ENCODE peak calls at places on chromosomes 16 and 17, in five cellular contexts. X is SW480; S is ureter; C is CD4-positive, alpha-beta T cell; B is activated CD8-positive, alpha-beta memory T cell treated with anti-CD3 and anti-CD28 coated beads, Interleukin-2, amount 50 U/mL, for 48 hours. E is an unnamed sample.

GRCh38 chr16:49395021-49395420 is 21.4 kb downstream of the C16orf78 start:
- DNase-seq in C (no peak), B (no peak), S (no peak), X (no peak), E (no peak)

GRCh38 chr17:68707032-68707431 is 105.9 kb upstream of the FAM20A start:
- DNase-seq in C (no peak), B (no peak), S (no peak), X (no peak), E (no peak)

GRCh38 chr17:69134112-69134511 is 7.6 kb downstream of the ABCA6 start:
- DNase-seq in S (no peak), X (no peak), C (no peak), B (no peak), E (no peak)

GRCh38 chr16:70160388-70160787 is 13.2 kb upstream of the CLEC18C start:
- DNase-seq in X (no peak), B (no peak), C (no peak), S (peak; percentile 39), E (no peak)

GRCh38 chr17:8188408-8188839 is 1.6 kb downstream of the BORCS6 start:
- DNase-seq in S (no peak), X (no peak), B (peak; percentile 62), C (no peak), E (peak; percentile 81)

GRCh38 chr17:64276961-64277505 is 14.0 kb upstream of the TEX2 start:
- DNase-seq in B (no peak), X (no peak), S (no peak), C (no peak), E (no peak)

GRCh38 chr16:66476328-66477027 is 49.4 kb downstream of the BEAN1 start:
- DNase-seq in X (peak; percentile 28), B (peak; percentile 75), C (peak; percentile 18), S (peak; percentile 37), E (peak; percentile 54)

GRCh38 chr17:43444223-43445008 is 39.4 kb upstream of the DHX8 start:
- DNase-seq in C (no peak), X (no peak), S (no peak), B (no peak), E (no peak)

GRCh38 chr16:59259074-59259963 is 525.2 kb upstream of the GOT2 start:
- DNase-seq in S (no peak), B (no peak), C (peak; percentile 5), X (peak; percentile 11), E (no peak)

GRCh38 chr17:54666559-54666958 is 234.1 kb upstream of the TOM1L1 start:
- DNase-seq in B (no peak), C (no peak), S (no peak), X (no peak), E (no peak)

GRCh38 chr17:68613739-68614298 is 12.7 kb upstream of the FAM20A start:
- DNase-seq in B (no peak), X (peak; percentile 16), C (no peak), S (no peak), E (no peak)

GRCh38 chr16:1346422-1347285 is 5.0 kb downstream of the TSR3 start:
- DNase-seq in C (no peak), S (no peak), X (no peak), B (no peak), E (no peak)

GRCh38 chr16:9049241-9049640 is 42.2 kb upstream of the HAPSTR1 start:
- DNase-seq in X (no peak), B (no peak), C (no peak), S (no peak), E (no peak)

GRCh38 chr16:57536306-57537193 is at the start of gene CCDC102A:
- DNase-seq in X (peak; percentile 48), S (no peak), B (peak; percentile 80), C (peak; percentile 31), E (peak; percentile 76)

GRCh38 chr17:15882777-15883176 is 62.2 kb upstream of the ADORA2B start:
- DNase-seq in C (no peak), B (no peak), X (no peak), S (no peak), E (no peak)

GRCh38 chr16:58339452-58339938 is 44.7 kb upstream of the PRSS54 start:
- DNase-seq in S (no peak), C (no peak), X (peak; percentile 45), B (no peak), E (no peak)

GRCh38 chr16:50742521-50743150 is 750 bp downstream of the CYLD start:
- DNase-seq in S (peak; percentile 56), B (peak; percentile 68), C (peak; percentile 20), X (peak; percentile 18), E (no peak)

GRCh38 chr17:33924105-33924504 is 331.0 kb upstream of the CCL2 start:
- DNase-seq in S (no peak), X (no peak), B (no peak), C (no peak), E (no peak)

GRCh38 chr17:43431741-43432523 is 33.1 kb downstream of the ARL4D start:
- DNase-seq in X (no peak), C (no peak), S (no peak), B (no peak), E (no peak)

GRCh38 chr17:58005031-58005727 is 1.9 kb downstream of the SRSF1 start:
- DNase-seq in X (no peak), S (no peak), B (no peak), C (no peak), E (no peak)

GRCh38 chr16:67433131-67433719 is 2.3 kb downstream of the HSD11B2 start:
- DNase-seq in C (no peak), X (no peak), B (no peak), S (no peak), E (no peak)

GRCh38 chr16:89378947-89379771 is 111.2 kb downstream of the ANKRD11 start:
- DNase-seq in S (no peak), X (no peak), B (no peak), C (no peak), E (no peak)

GRCh38 chr16:921321-921905 is 49.4 kb downstream of the LMF1 start:
- DNase-seq in X (no peak), S (no peak), B (no peak), C (no peak), E (no peak)

GRCh38 chr17:13256545-13256944 is 238.7 kb upstream of the ELAC2 start:
- DNase-seq in X (peak; percentile 25), S (no peak), B (no peak), C (no peak), E (no peak)

GRCh38 chr16:88732172-88732960 is 26.1 kb downstream of the CTU2 start:
- DNase-seq in X (peak; percentile 25), B (no peak), S (no peak), C (no peak), E (no peak)

GRCh38 chr17:76547183-76547641 is 7.4 kb downstream of the PRCD start:
- DNase-seq in C (peak; percentile 39), S (no peak), X (peak; percentile 64), B (no peak), E (peak; percentile 76)

GRCh38 chr17:59372138-59372751 is 40.8 kb downstream of the YPEL2 start:
- DNase-seq in S (peak; percentile 66), B (no peak), C (no peak), X (peak; percentile 16), E (peak; percentile 87)

GRCh38 chr16:87697792-87698191 is 68.0 kb downstream of the KLHDC4 start:
- DNase-seq in C (no peak), X (no peak), S (no peak), B (no peak), E (no peak)

GRCh38 chr17:48587276-48588073 is 2.6 kb downstream of the HOXB3 start:
- DNase-seq in B (no peak), S (no peak), X (peak; percentile 79), C (no peak), E (no peak)

GRCh38 chr17:15298176-15298575 is 33.0 kb upstream of the PMP22 start:
- DNase-seq in C (no peak), B (no peak), S (no peak), X (no peak), E (no peak)

GRCh38 chr17:48646183-48647102 is 20.3 kb upstream of the HOXB9 start:
- DNase-seq in X (peak; percentile 71), C (no peak), B (no peak), S (no peak), E (no peak)

GRCh38 chr17:48551206-48551597 is 6.3 kb upstream of the HOXB2 start:
- DNase-seq in X (no peak), B (no peak), C (no peak), S (no peak), E (no peak)

GRCh38 chr17:39863918-39864746 is at the start of gene IKZF3:
- DNase-seq in B (peak; percentile 92), X (peak; percentile 64), S (peak; percentile 71), C (peak; percentile 63), E (no peak)

GRCh38 chr17:44359458-44360143 is 4.1 kb downstream of the FAM171A2 start:
- DNase-seq in B (no peak), S (no peak), X (no peak), C (no peak), E (no peak)

GRCh38 chr17:3594056-3594810 is 15.0 kb downstream of the TRPV1 start:
- DNase-seq in X (no peak), B (no peak), C (no peak), S (no peak), E (no peak)

GRCh38 chr17:61389670-61390478 is 9.8 kb upstream of the TBX2 start:
- DNase-seq in B (peak; percentile 86), S (no peak), C (peak; percentile 26), X (peak; percentile 13), E (no peak)

GRCh38 chr16:79096246-79096645 is 504.3 kb downstream of the MAF start:
- DNase-seq in B (no peak), C (no peak), X (no peak), S (no peak), E (no peak)

GRCh38 chr16:9612267-9612666 is 520.8 kb downstream of the HAPSTR1 start:
- DNase-seq in S (no peak), C (no peak), B (no peak), X (no peak), E (no peak)

E was measured in coronary artery.